ENCODE peak calls at places on chromosome 14, in four cellular contexts. F, P, G and X are unnamed samples.

GRCh38 chr14:93430319-93430801 is 379 bp upstream of the UNC79 start:
- DNase-seq in F (no peak), P (no peak), G (no peak), X (no peak)

GRCh38 chr14:69303086-69303485 is 43.1 kb downstream of the GALNT16 start:
- DNase-seq in F (no peak), P (no peak), G (no peak), X (no peak)

GRCh38 chr14:61528591-61529021 is 166.7 kb upstream of the HIF1A start:
- DNase-seq in P (no peak), F (no peak), G (no peak), X (no peak)

GRCh38 chr14:71248204-71248603 is 340.9 kb downstream of the PCNX1 start:
- DNase-seq in F (no peak), G (no peak), P (no peak), X (no peak)

GRCh38 chr14:62162998-62163589 is 400.9 kb downstream of the SNAPC1 start:
- DNase-seq in P (no peak), G (no peak), F (no peak), X (no peak)

GRCh38 chr14:30559638-30560071 is 697 bp downstream of the G2E3 start:
- DNase-seq in G (no peak), P (no peak), F (no peak), X (no peak)

GRCh38 chr14:36771256-36771655 is 109.6 kb downstream of the PAX9 start:
- DNase-seq in P (no peak), F (no peak), G (no peak), X (no peak)

GRCh38 chr14:82009993-82010392 is 476.3 kb upstream of the SEL1L start:
- DNase-seq in G (no peak), P (no peak), F (no peak), X (no peak)

GRCh38 chr14:30569903-30570226 is 10.9 kb downstream of the G2E3 start:
- DNase-seq in P (no peak), G (no peak), F (no peak), X (no peak)

GRCh38 chr14:92456215-92457017 is 57.2 kb upstream of the RIN3 start:
- DNase-seq in G (peak; percentile 66), F (peak; percentile 56), P (peak; percentile 30), X (peak; percentile 91)

GRCh38 chr14:84272290-84272721 is 1257.6 kb upstream of the FLRT2 start:
- DNase-seq in P (no peak), G (no peak), F (no peak), X (no peak)

GRCh38 chr14:49497725-49498348 is 88.3 kb downstream of the RPS29 start:
- DNase-seq in G (no peak), P (no peak), F (no peak), X (no peak)

GRCh38 chr14:58705066-58705465 is 67.3 kb downstream of the DACT1 start:
- DNase-seq in F (no peak), P (no peak), G (no peak), X (no peak)

GRCh38 chr14:55913324-55914035 is 204.7 kb upstream of the PELI2 start:
- DNase-seq in G (peak; percentile 71), F (no peak), P (no peak), X (no peak)

GRCh38 chr14:87877877-87878276 is 115.1 kb downstream of the GALC start:
- DNase-seq in G (no peak), F (no peak), P (no peak), X (no peak)

GRCh38 chr14:68824517-68825347 is 31.9 kb upstream of the ZFP36L1 start:
- DNase-seq in P (peak; percentile 86), G (peak; percentile 89), F (peak; percentile 94), X (peak; percentile 90)

GRCh38 chr14:99609245-99610117 is 5.5 kb upstream of the CCDC85C start:
- DNase-seq in G (no peak), F (no peak), P (no peak), X (no peak)

GRCh38 chr14:66009104-66009503 is 477.1 kb upstream of the CCDC196 start:
- DNase-seq in F (no peak), P (no peak), G (no peak), X (no peak)

GRCh38 chr14:60655114-60655897 is 6.0 kb upstream of the SIX1 start:
- DNase-seq in P (no peak), G (no peak), F (no peak), X (no peak)

GRCh38 chr14:97602438-97603117 is 805.4 kb downstream of the VRK1 start:
- DNase-seq in G (no peak), P (no peak), F (no peak), X (peak; percentile 82)

GRCh38 chr14:97719931-97720330 is 922.7 kb downstream of the VRK1 start:
- DNase-seq in F (no peak), P (no peak), G (no peak), X (no peak)

GRCh38 chr14:67137744-67138371 is 51.4 kb upstream of the GARIN2 start:
- DNase-seq in F (no peak), P (no peak), G (no peak), X (no peak)

GRCh38 chr14:32076278-32077080 is 625 bp upstream of the ARHGAP5 start:
- DNase-seq in P (peak; percentile 97), G (peak; percentile 97), F (peak; percentile 98), X (peak; percentile 97)

GRCh38 chr14:72928872-72929271 is 2.6 kb downstream of the DCAF4 start:
- DNase-seq in G (no peak), F (no peak), P (no peak), X (peak; percentile 68)

GRCh38 chr14:81122326-81122725 is 98.4 kb downstream of the GTF2A1 start:
- DNase-seq in G (no peak), F (no peak), P (no peak), X (no peak)

GRCh38 chr14:32343926-32344430 is 14.9 kb downstream of the AKAP6 start:
- DNase-seq in P (no peak), F (no peak), G (no peak), X (no peak)

GRCh38 chr14:36520601-36521525 is 831 bp upstream of the NKX2-1 start:
- DNase-seq in F (no peak), P (no peak), G (no peak), X (peak; percentile 76)

GRCh38 chr14:96917442-96917963 is 120.3 kb downstream of the VRK1 start:
- DNase-seq in P (no peak), G (no peak), F (no peak), X (no peak)

GRCh38 chr14:66206554-66206953 is 279.6 kb upstream of the CCDC196 start:
- DNase-seq in P (no peak), F (no peak), G (no peak), X (no peak)

GRCh38 chr14:52395728-52396127 is 81.6 kb downstream of the PTGER2 start:
- DNase-seq in P (no peak), F (no peak), G (no peak), X (no peak)

GRCh38 chr14:84127430-84127829 is 1402.5 kb upstream of the FLRT2 start:
- DNase-seq in F (no peak), G (no peak), P (no peak), X (no peak)

GRCh38 chr14:88863167-88863566 is 38.7 kb downstream of the TTC8 start:
- DNase-seq in G (no peak), F (no peak), P (no peak), X (no peak)

GRCh38 chr14:100604709-100605108 is 17.5 kb upstream of the BEGAIN start:
- DNase-seq in F (peak; percentile 26), G (no peak), P (no peak), X (no peak)

GRCh38 chr14:56552615-56553014 is 27.0 kb upstream of the TMEM260 start:
- DNase-seq in F (no peak), G (no peak), P (no peak), X (no peak)

GRCh38 chr14:89542768-89543419 is 125.9 kb upstream of the FOXN3 start:
- DNase-seq in F (no peak), G (no peak), P (no peak), X (no peak)

GRCh38 chr14:70789361-70789760 is 20.0 kb downstream of the MAP3K9 start:
- DNase-seq in P (no peak), G (no peak), F (peak; percentile 52), X (no peak)

GRCh38 chr14:89534896-89535615 is 118.0 kb upstream of the FOXN3 start:
- DNase-seq in F (no peak), P (no peak), G (no peak), X (no peak)

GRCh38 chr14:53399057-53399456 is 245.9 kb upstream of the DDHD1 start:
- DNase-seq in P (no peak), G (no peak), F (no peak), X (no peak)

DNA sequence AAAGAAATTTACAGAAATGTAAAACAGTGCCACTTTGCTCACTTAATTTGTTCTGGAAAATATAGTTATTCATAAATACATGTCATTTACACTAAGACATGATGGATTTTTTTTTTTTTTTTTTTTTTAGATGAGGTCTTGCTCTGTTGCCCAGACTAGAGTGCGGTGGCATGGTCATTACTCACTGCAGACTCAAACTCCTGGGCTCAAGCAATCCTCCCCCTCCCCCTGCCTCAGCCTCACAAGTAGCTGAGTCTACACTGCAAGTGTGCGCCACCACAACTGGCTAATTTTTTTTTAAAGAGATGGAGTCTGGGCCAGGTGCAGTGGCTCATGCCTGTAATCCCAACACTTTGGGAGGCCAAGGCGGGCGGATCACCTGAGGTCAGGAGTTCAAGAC is 101.2 kb downstream of the PPP2R5C start:
- DNase-seq in F (no peak), G (no peak), P (no peak), X (no peak)
- H3K36me3 ChIP-seq in F (no peaks in the 10 kb centered on the region), G (no peaks in the 10 kb centered on the region), P (no peaks in the 10 kb centered on the region), X (peaks cover 70% of the 10 kb centered on the region)

GRCh38 chr14:77707724-77708408 is at the start of the genes ALKBH1 and SLIRP:
- DNase-seq in F (peak; percentile 89), G (peak; percentile 88), P (peak; percentile 84), X (peak; percentile 95)
- TF ChIP-seq POLR2A in F (peak; percentile 62), G (peak; percentile 58), P (peak; percentile 40), X (peak; percentile 31)

DNA sequence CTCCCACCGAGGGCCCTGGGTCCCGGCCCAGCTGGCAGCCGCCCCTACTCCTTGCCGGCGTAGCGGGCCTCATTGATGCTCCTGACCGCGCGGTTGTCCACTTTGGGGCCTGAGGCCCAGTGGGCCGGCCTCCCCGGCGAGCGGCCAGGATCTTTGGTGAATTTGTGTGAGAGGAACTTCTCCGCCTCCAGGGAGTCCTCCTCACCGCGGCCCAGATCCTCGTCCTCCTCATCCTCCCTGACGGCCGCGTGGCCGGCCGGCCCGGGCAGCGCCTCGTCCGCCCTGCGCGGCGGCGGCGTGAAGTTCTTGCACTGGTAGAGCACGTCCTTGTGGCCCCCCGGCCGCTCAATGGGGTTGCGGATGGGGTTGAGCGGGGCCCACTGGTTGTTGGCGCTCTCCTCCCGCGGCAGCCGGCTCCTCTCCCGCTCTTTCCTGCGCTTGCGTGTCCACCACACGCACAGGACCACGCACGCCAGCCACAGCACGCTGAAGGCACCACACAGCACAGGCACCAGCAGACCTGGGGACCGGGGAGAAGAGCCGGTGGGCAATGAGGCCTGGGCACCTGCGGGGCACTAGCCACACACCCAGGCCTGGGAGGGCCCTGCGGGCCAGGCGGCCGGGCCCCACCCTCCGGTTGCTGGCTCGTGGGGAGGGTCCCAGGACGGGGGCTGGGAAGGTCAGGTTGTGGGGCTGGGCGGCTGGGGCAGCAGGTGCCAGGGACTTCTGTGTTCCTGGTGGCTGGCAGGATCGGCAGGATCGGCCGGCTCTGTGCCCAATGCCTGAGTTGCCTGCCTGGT is 25.7 kb downstream of the JAG2 start:
- DNase-seq in F (no peak), G (peak; percentile 20), P (no peak), X (peak; percentile 63)
- H3K36me3 ChIP-seq in F (no peaks in the 10 kb centered on the region), G (peaks cover under 1% of the 10 kb centered on the region), P (no peaks in the 10 kb centered on the region), X (no peaks in the 10 kb centered on the region)

GRCh38 chr14:76208340-76208739 is 56.6 kb downstream of the GPATCH2L start:
- DNase-seq in G (no peak), P (no peak), F (no peak), X (no peak)
- TF ChIP-seq POLR2A in G (no peak), P (no peak), F (no peak), X (no peak)